ENCODE peak calls at places on chromosomes 4 and X, in seven cellular contexts. I, E, Y, D, R, L and G are unnamed samples.

GRCh38 chrX:131288738-131289511 is at the start of gene IGSF1:
- DNase-seq in Y (no peak), E (peak; percentile 33), D (no peak), L (peak; percentile 20), I (no peak), R (peak; percentile 57), G (peak; percentile 21)

GRCh38 chrX:10514891-10515290 is 105.5 kb downstream of the MID1 start:
- DNase-seq in E (no peak), L (no peak), D (peak; percentile 54), R (no peak), I (no peak), Y (no peak), G (no peak)

GRCh38 chr4:24582235-24582863 is 2.0 kb downstream of the DHX15 start:
- DNase-seq in Y (no peak), I (no peak), L (no peak), E (no peak), R (no peak), D (no peak), G (no peak)

GRCh38 chr4:185865901-185866328 is 53.9 kb upstream of the SORBS2 start:
- DNase-seq in Y (no peak), I (no peak), D (peak; percentile 44), L (peak; percentile 22), E (no peak), R (peak; percentile 58), G (no peak)

GRCh38 chrX:103428525-103428924 is 52.2 kb downstream of the BEX3 start:
- DNase-seq in I (no peak), E (no peak), Y (no peak), D (no peak), R (no peak), L (no peak), G (no peak)

GRCh38 chr4:41546638-41547037 is 8.7 kb downstream of the LIMCH1 start:
- DNase-seq in R (no peak), D (no peak), I (no peak), E (no peak), L (no peak), Y (no peak), G (no peak)

GRCh38 chrX:72532371-72532770 is 40.3 kb downstream of the HDAC8 start:
- DNase-seq in I (no peak), R (no peak), D (peak; percentile 16), Y (no peak), E (no peak), L (no peak), G (no peak)

GRCh38 chrX:118502121-118502794 is 6.6 kb downstream of the DOCK11 start:
- DNase-seq in I (no peak), Y (no peak), R (no peak), E (no peak), L (no peak), D (no peak), G (no peak)

GRCh38 chr4:110294165-110294564 is 95.8 kb upstream of the ELOVL6 start:
- DNase-seq in L (no peak), R (no peak), E (no peak), I (no peak), Y (no peak), D (peak; percentile 6), G (no peak)

GRCh38 chr4:73446336-73446938 is 10.4 kb downstream of the AFP start:
- DNase-seq in I (no peak), L (no peak), R (no peak), D (peak; percentile 63), Y (no peak), E (no peak), G (no peak)

GRCh38 chr4:23373269-23373668 is 516.6 kb downstream of the PPARGC1A start:
- DNase-seq in Y (no peak), L (peak; percentile 60), D (peak; percentile 4), I (no peak), E (no peak), R (no peak), G (peak; percentile 14)

GRCh38 chr4:61828960-61829359 is 628.8 kb downstream of the ADGRL3 start:
- DNase-seq in D (no peak), I (no peak), E (no peak), Y (no peak), L (no peak), R (no peak), G (no peak)

GRCh38 chrX:149682956-149683947 is 28.6 kb upstream of the MAGEA11 start:
- DNase-seq in E (no peak), Y (no peak), L (no peak), I (no peak), D (no peak), R (no peak), G (no peak)

GRCh38 chr4:11628093-11628725 is 199.5 kb upstream of the HS3ST1 start:
- DNase-seq in D (peak; percentile 64), E (no peak), R (no peak), Y (no peak), L (no peak), I (no peak), G (no peak)

GRCh38 chr4:185945238-185945637 is 123.7 kb upstream of the TLR3 start:
- DNase-seq in R (no peak), I (no peak), Y (no peak), L (no peak), E (no peak), D (no peak), G (no peak)

GRCh38 chr4:153326513-153326912 is 18.0 kb upstream of the MND1 start:
- DNase-seq in I (no peak), L (peak; percentile 16), E (no peak), D (peak; percentile 17), Y (peak; percentile 70), R (no peak), G (no peak)

GRCh38 chr4:7266525-7267292 is 74.4 kb downstream of the SORCS2 start:
- DNase-seq in D (peak; percentile 92), L (no peak), Y (no peak), I (no peak), R (no peak), E (no peak), G (peak; percentile 86)

GRCh38 chr4:56843421-56843899 is 22.0 kb upstream of the SPINK2 start:
- DNase-seq in I (no peak), Y (no peak), R (no peak), L (no peak), D (no peak), E (peak; percentile 34), G (no peak)

GRCh38 chr4:173145111-173145510 is 23.5 kb upstream of the GALNT7 start:
- DNase-seq in Y (no peak), D (no peak), E (no peak), L (no peak), I (no peak), R (no peak), G (no peak)

GRCh38 chrX:8971116-8971515 is 62.8 kb downstream of the FAM9B start:
- DNase-seq in D (peak; percentile 67), Y (no peak), R (no peak), E (no peak), L (no peak), I (no peak), G (no peak)

GRCh38 chr4:1002131-1002630 is 9.0 kb upstream of the SLC26A1 start:
- DNase-seq in I (no peak), R (peak; percentile 85), D (no peak), E (peak; percentile 61), Y (no peak), L (peak; percentile 51), G (no peak)

GRCh38 chr4:1002631-1003251 is 8.7 kb upstream of the FGFRL1 start:
- DNase-seq in I (no peak), E (no peak), Y (no peak), L (no peak), D (no peak), R (no peak), G (no peak)

GRCh38 chr4:1000686-1001260 is 7.6 kb upstream of the SLC26A1 start:
- DNase-seq in E (no peak), I (no peak), L (no peak), Y (no peak), D (no peak), R (no peak), G (no peak)

GRCh38 chr4:999863-1000425 is 6.7 kb upstream of the SLC26A1 start:
- DNase-seq in I (no peak), E (no peak), D (no peak), Y (no peak), R (no peak), L (no peak), G (no peak)

DNA sequence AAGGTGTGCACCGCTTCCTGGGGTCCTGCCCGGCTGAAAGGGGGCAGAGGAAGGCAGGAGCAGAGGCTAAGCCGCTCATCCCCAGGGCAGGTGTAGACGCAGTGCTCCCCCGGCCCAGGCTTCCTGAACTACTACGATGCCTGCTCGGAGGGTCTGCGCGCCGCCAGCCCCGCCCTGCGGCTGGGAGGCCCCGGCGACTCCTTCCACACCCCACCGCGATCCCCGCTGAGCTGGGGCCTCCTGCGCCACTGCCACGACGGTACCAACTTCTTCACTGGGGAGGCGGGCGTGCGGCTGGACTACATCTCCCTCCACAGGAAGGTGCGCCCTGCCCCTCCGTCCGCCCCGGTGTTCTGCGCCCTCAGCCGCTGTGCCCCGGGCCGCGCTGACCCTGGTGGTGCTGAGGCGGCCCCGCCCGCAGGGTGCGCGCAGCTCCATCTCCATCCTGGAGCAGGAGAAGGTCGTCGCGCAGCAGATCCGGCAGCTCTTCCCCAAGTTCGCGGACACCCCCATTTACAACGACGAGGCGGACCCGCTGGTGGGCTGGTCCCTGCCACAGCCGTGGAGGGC is 8.4 kb upstream of the SLC26A1 start:
- DNase-seq in I (no peak), L (no peak), Y (no peak), R (no peak), D (no peak), E (no peak), G (no peak)
- TF ChIP-seq POLR2A in I (no peak), L (no peak), Y (no peak), R (no peak), D (no peak), E (no peak), G (no peak)

GRCh38 chrX:85244411-85245210 is 820 bp downstream of the ZNF711 start:
- DNase-seq in Y (no peak), L (no peak), I (no peak), D (peak; percentile 7), R (no peak), E (peak; percentile 10), G (no peak)
- TF ChIP-seq POLR2A in Y (no peak), L (no peak), I (no peak), D (no peak), R (no peak), E (no peak), G (no peak)

GRCh38 chr4:3292571-3293409 is at the start of gene RGS12:
- DNase-seq in D (peak; percentile 91), L (peak; percentile 97), R (peak; percentile 97), E (peak; percentile 97), I (peak; percentile 51), Y (peak; percentile 99), G (peak; percentile 98)
- TF ChIP-seq POLR2A in D (peak; percentile 58), L (peak; percentile 93), R (peak; percentile 89), E (peak; percentile 86), I (peak; percentile 75), Y (no peak), G (peak; percentile 88)

DNA sequence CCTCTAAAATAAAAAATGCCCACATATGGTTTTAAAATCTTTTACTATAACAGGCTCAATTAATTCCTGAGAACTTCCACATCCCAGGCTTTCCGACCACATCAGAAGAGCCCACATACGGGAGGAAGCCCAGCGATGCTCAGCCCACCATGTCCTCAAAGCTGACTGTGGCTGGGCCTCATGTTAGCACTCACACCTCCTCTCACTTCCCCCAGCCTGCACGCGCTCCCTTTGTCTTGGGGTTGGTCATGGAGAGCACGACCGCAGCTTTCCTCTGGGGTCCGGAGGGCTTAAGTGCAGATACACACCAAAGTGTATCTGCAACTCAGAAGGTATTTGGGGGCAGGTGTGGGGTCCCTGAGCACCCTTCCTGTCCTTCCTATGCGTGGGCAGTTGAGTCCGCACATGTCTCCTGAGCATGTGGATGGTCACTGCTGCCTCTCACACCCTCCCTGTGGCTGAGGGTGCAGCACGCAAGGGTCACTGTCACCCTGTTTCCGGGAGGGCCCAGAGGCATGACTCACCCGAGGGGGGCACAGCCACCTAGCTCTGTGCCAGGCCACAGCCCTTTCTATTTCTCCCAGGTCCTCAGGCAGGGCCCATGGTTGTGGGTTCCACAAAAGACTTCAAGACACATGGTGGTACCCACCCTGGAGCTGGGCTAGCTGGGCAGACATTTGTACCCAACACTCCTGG is 21.2 kb downstream of the WDR1 start:
- DNase-seq in L (no peak), I (no peak), R (no peak), E (no peak), D (no peak), Y (no peak), G (no peak)
- TF ChIP-seq POLR2A in L (no peak), I (no peak), R (no peak), E (no peak), D (no peak), Y (no peak), G (no peak)